ENCODE peak calls at places on chromosomes 13 and 19, in five cellular contexts. P is K562, Y is A549, G is IMR-90, J is GM12878. A is an unnamed sample.

GRCh38 chr13:79270859-79271258 is 135.2 kb downstream of the RBM26 start:
- DNase-seq in Y (no peak), P (no peak), G (no peak), J (no peak), A (no peak)

GRCh38 chr19:15210323-15210774 is 9.6 kb upstream of the NOTCH3 start:
- DNase-seq in P (no peak), J (no peak), G (peak), Y (peak), A (no peak)

GRCh38 chr19:51440846-51441409 is 17.3 kb downstream of the SIGLEC8 start:
- DNase-seq in J (no peak), G (no peak), Y (no peak), P (peak), A (no peak)

GRCh38 chr19:4539697-4540581 is at the start of gene LRG1:
- DNase-seq in G (no peak), P (peak), Y (no peak), J (peak), A (no peak)

GRCh38 chr13:31605076-31605858 is 134.1 kb upstream of the RXFP2 start:
- DNase-seq in J (no peak), Y (no peak), P (no peak), G (no peak), A (no peak)

GRCh38 chr19:28358604-28359003 is 854.3 kb downstream of the UQCRFS1 start:
- DNase-seq in Y (no peak), G (no peak), J (no peak), P (no peak), A (no peak)

GRCh38 chr19:19526581-19527370 is 1.9 kb upstream of the YJEFN3 start:
- DNase-seq in Y (no peak), G (no peak), P (no peak), J (no peak), A (no peak)

GRCh38 chr19:45079911-45080469 is 930 bp downstream of the GEMIN7 start:
- DNase-seq in G (no peak), Y (no peak), J (no peak), P (no peak), A (no peak)

GRCh38 chr13:41694902-41695301 is 237.6 kb downstream of the RGCC start:
- DNase-seq in J (peak), G (peak), P (no peak), Y (peak), A (no peak)

GRCh38 chr19:44729516-44730033 is 18.9 kb upstream of the BCL3 start:
- DNase-seq in G (no peak), Y (no peak), P (no peak), J (no peak), A (no peak)

GRCh38 chr19:47542030-47542475 is 27.2 kb upstream of the NAPA start:
- DNase-seq in P (no peak), Y (no peak), J (no peak), G (peak), A (peak)

GRCh38 chr19:47544476-47544875 is 28.5 kb downstream of the ZNF541 start:
- DNase-seq in Y (no peak), J (no peak), P (no peak), G (no peak), A (no peak)

GRCh38 chr19:47544075-47544474 is 28.9 kb downstream of the ZNF541 start:
- DNase-seq in G (no peak), Y (no peak), P (no peak), J (no peak), A (no peak)

GRCh38 chr19:47547175-47547574 is 25.8 kb downstream of the ZNF541 start:
- DNase-seq in G (no peak), Y (no peak), J (no peak), P (no peak), A (no peak)

DNA sequence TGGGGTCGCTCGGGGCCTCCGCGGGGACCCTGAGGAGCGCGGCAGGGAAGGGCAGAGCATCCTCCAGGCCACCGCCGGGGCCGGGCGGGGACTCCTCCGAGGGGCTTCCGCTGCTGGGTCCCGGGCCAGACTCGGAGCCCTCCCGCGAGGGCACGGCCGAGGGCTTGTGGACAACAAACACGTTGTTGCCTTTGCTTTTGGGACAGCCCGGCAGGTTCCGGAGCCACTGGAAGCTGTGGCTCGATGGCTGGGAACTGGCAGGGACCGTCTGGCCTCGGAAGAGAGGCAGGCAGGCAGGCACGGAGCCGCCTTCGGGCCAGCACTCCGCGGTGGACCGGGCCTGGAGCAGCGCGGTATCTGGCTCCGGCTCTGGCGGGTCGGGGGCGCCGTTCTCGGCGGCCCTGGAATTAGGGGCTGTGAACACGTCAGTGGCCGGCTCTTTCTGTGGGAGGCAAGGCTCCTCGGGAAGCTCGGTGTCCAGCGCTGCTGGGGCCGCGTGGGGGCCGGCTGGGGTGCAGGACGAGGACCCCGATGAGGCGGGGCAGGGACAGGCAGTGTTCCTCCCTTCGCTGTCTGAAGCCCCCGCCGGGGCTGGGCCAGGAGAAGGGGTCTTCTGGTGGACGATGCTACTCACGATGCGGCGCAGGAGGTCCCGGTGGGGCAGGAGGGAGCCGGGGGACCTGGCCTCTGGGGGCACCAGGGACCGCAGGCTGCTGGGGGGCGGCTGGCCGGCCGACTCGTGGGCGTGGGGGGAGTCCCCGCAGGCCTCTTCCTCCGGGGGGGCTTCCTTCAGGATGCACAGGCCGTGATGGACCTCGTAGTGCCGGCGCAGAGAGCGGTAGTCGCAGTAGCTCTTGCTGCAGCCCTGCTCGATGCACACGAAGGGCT is 27.6 kb downstream of the ZNF541 start:
- DNase-seq in Y (no peak), J (no peak), G (no peak), P (no peak), A (no peak)
- TF ChIP-seq RCOR1 in Y (no peak), J (no peak), G (no peak), P (no peak), A (no peak)

DNA sequence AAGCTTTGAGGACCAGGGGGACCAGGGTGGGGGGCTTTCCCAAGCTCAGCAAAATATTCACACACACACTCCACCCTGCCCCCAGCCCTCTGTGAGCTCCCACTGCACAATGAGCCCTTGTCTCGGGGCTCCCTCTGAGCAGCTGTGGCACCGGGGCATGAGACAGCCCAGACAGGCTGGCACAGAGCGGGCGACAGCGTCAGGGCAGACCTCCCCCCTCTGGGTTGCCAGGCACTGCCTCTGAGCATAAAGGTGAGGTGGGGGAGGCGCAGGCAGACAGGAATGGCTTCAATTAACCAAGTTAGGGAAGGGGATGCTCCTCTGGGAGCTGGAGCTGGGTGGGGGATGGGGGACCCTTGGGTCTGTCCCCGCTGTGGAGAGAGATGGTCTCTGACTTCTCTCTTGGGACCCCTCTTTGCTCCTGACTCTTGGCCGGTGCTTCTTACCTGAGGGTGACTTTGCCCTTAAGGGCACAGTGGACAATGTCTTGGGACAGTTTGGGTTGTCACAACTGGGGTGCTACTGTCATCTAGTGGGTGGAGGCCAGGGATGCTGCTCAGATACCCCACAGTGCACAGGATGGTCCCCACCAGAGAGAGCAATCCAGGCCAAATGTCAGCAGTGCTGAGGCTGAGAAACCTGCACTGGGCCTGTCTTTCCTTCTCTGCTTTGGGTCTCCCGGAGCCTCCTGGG is 30.3 kb downstream of the LYL1 start:
- DNase-seq in P (no peak), G (no peak), J (no peak), Y (no peak), A (no peak)
- H3K27ac ChIP-seq in P (no peak), G (no peak), J (no peak), Y (no peak), A (no peak)

GRCh38 chr19:46386151-46386550 is 27.2 kb downstream of the CCDC8 start:
- DNase-seq in J (no peak), G (no peak), P (no peak), Y (no peak), A (no peak)

GRCh38 chr19:46386996-46387712 is 26.2 kb downstream of the CCDC8 start:
- DNase-seq in J (no peak), G (no peak), P (no peak), Y (no peak), A (no peak)

GRCh38 chr19:46385636-46386035 is 27.7 kb downstream of the CCDC8 start:
- DNase-seq in G (no peak), P (no peak), Y (no peak), J (no peak), A (no peak)

GRCh38 chr19:46388311-46389095 is 24.9 kb downstream of the CCDC8 start:
- DNase-seq in J (no peak), G (no peak), P (no peak), Y (no peak), A (no peak)

GRCh38 chr19:46387713-46388130 is 25.6 kb downstream of the CCDC8 start:
- DNase-seq in Y (no peak), P (no peak), J (no peak), G (no peak), A (no peak)
- TF ChIP-seq RCOR1 in Y (no peak), P (no peak), J (no peak), G (no peak), A (no peak)

GRCh38 chr19:1471514-1472107 is 7.4 kb downstream of the C19orf25 start:
- DNase-seq in J (no peak), P (no peak), Y (no peak), G (no peak), A (no peak)

GRCh38 chr19:1470864-1471513 is 8.0 kb downstream of the C19orf25 start:
- DNase-seq in G (no peak), J (no peak), P (no peak), Y (no peak), A (no peak)

GRCh38 chr19:1468274-1469199 is 10.5 kb downstream of the C19orf25 start:
- DNase-seq in P (no peak), G (peak), Y (no peak), J (no peak), A (no peak)

GRCh38 chr19:1469200-1469935 is 9.6 kb downstream of the C19orf25 start:
- DNase-seq in Y (no peak), P (no peak), J (no peak), G (no peak), A (no peak)

DNA sequence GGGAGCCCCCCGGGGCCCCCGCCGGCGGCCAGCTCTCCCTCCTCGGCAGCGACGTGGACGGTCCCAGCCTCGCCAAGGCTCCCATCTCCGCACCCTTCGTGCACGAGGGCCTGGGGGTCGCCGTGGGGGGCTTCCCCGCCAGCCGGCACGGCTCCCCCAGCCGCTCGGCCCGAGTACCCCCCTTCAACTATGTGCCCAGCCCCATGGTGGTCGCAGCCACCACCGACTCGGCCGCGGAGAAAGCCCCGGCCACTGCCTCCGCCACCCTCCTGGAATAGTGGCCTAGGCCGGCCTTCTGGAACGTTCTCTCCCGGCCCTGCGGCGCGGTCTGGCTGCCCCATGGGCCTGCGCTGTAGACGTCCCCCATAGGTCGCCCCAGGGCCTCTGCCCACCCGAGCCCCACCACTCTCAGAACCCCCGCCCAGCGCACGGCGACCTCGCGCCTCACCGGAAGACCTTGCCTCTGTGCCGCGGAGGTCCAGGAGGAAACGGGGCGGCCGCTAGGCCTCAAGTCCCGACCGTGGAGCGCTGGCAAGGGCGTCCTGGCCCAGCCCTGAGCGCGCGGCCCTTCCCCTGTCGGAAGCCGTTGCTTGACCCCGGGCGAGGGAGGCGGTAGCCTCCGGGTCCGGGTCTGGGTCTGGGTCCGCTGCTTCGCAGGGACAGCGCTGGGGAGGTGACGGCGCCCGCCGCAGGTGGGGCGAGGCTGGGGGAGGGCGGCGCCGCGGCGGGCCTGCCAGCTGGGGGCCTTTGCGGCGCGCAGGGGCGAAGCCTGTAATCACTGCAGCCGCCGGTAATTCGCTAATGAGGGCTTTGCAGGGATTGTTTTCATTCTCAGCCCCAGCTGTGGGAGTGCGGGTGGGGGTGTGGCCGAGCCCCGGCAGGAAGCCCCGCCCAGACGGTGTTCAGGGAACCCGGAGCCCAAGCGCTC is 8.8 kb downstream of the C19orf25 start:
- DNase-seq in P (peak), J (no peak), Y (no peak), G (no peak), A (no peak)
- H3K27ac ChIP-seq in P (no peak), J (no peak), Y (no peak), G (no peak), A (no peak)

A was measured in SK-N-SH.